ENCODE peak calls at places on chromosomes 16 and 17, in four cellular contexts. One of them, this sample, is unnamed.

GRCh38 chr16:22633280-22633679 is 122.6 kb downstream of the NPIPB5 start:
- DNase-seq in fibroblast of the aortic adventitia: no peak
- DNase-seq in right atrium auricular region: no peak
- DNase-seq in GM13976: no peak
- DNase-seq in this sample: no peak

GRCh38 chr16:89845417-89845816 is 17.1 kb downstream of the SPIRE2 start:
- DNase-seq in fibroblast of the aortic adventitia: no peak
- DNase-seq in right atrium auricular region: no peak
- DNase-seq in GM13976: peak
- DNase-seq in this sample: peak

GRCh38 chr17:33451221-33451620 is 158.1 kb upstream of the ASIC2 start:
- DNase-seq in right atrium auricular region: no peak
- DNase-seq in GM13976: no peak
- DNase-seq in fibroblast of the aortic adventitia: no peak
- DNase-seq in this sample: no peak

GRCh38 chr16:8964462-8964861 is 756 bp upstream of the USP7 start:
- DNase-seq in fibroblast of the aortic adventitia: no peak
- DNase-seq in right atrium auricular region: no peak
- DNase-seq in GM13976: no peak
- DNase-seq in this sample: no peak

GRCh38 chr17:17171991-17172939 is 33.9 kb downstream of the PLD6 start:
- DNase-seq in GM13976: no peak
- DNase-seq in fibroblast of the aortic adventitia: no peak
- DNase-seq in right atrium auricular region: peak
- DNase-seq in this sample: no peak

GRCh38 chr17:3582921-3583320 is 25.3 kb upstream of the TRPV3 start:
- DNase-seq in fibroblast of the aortic adventitia: no peak
- DNase-seq in right atrium auricular region: no peak
- DNase-seq in GM13976: no peak
- DNase-seq in this sample: no peak

GRCh38 chr17:11506635-11507034 is 91.6 kb upstream of the DNAH9 start:
- DNase-seq in GM13976: no peak
- DNase-seq in fibroblast of the aortic adventitia: no peak
- DNase-seq in right atrium auricular region: no peak
- DNase-seq in this sample: no peak

GRCh38 chr16:1744338-1744840 is 27.0 kb downstream of the NME3 start:
- DNase-seq in right atrium auricular region: no peak
- DNase-seq in GM13976: no peak
- DNase-seq in fibroblast of the aortic adventitia: no peak
- DNase-seq in this sample: no peak

GRCh38 chr17:6632530-6632929 is 8.0 kb downstream of the KIAA0753 start:
- DNase-seq in GM13976: no peak
- DNase-seq in right atrium auricular region: no peak
- DNase-seq in fibroblast of the aortic adventitia: no peak
- DNase-seq in this sample: no peak

GRCh38 chr17:27469256-27469655 is 13.0 kb downstream of the KSR1 start:
- DNase-seq in fibroblast of the aortic adventitia: no peak
- DNase-seq in GM13976: no peak
- DNase-seq in right atrium auricular region: no peak
- DNase-seq in this sample: no peak

GRCh38 chr16:58614212-58614611 is 15.4 kb downstream of the CNOT1 start:
- DNase-seq in fibroblast of the aortic adventitia: peak
- DNase-seq in GM13976: no peak
- DNase-seq in right atrium auricular region: no peak
- DNase-seq in this sample: no peak

GRCh38 chr16:58339452-58339938 is 44.7 kb upstream of the PRSS54 start:
- DNase-seq in right atrium auricular region: no peak
- DNase-seq in fibroblast of the aortic adventitia: peak
- DNase-seq in GM13976: no peak
- DNase-seq in this sample: no peak

GRCh38 chr16:82761858-82762257 is 135.1 kb downstream of the CDH13 start:
- DNase-seq in right atrium auricular region: no peak
- DNase-seq in GM13976: no peak
- DNase-seq in fibroblast of the aortic adventitia: peak
- DNase-seq in this sample: no peak

GRCh38 chr17:75842963-75843576 is 1.1 kb downstream of the UNC13D start:
- DNase-seq in right atrium auricular region: no peak
- DNase-seq in GM13976: no peak
- DNase-seq in fibroblast of the aortic adventitia: no peak
- DNase-seq in this sample: no peak

GRCh38 chr16:19085679-19086200 is 18.3 kb downstream of the COQ7 start:
- DNase-seq in GM13976: no peak
- DNase-seq in right atrium auricular region: no peak
- DNase-seq in fibroblast of the aortic adventitia: peak
- DNase-seq in this sample: no peak

GRCh38 chr17:72413077-72414031 is 292.5 kb downstream of the SOX9 start:
- DNase-seq in right atrium auricular region: no peak
- DNase-seq in fibroblast of the aortic adventitia: no peak
- DNase-seq in GM13976: no peak
- DNase-seq in this sample: no peak

GRCh38 chr16:48124266-48124665 is 31.5 kb downstream of the ABCC12 start:
- DNase-seq in fibroblast of the aortic adventitia: no peak
- DNase-seq in right atrium auricular region: no peak
- DNase-seq in GM13976: no peak
- DNase-seq in this sample: no peak

GRCh38 chr17:47733414-47734288 is 615 bp downstream of the TBX21 start:
- DNase-seq in fibroblast of the aortic adventitia: no peak
- DNase-seq in right atrium auricular region: no peak
- DNase-seq in GM13976: no peak
- DNase-seq in this sample: no peak

GRCh38 chr17:6509921-6510320 is 46.4 kb downstream of the PITPNM3 start:
- DNase-seq in right atrium auricular region: no peak
- DNase-seq in fibroblast of the aortic adventitia: no peak
- DNase-seq in GM13976: no peak
- DNase-seq in this sample: no peak

DNA sequence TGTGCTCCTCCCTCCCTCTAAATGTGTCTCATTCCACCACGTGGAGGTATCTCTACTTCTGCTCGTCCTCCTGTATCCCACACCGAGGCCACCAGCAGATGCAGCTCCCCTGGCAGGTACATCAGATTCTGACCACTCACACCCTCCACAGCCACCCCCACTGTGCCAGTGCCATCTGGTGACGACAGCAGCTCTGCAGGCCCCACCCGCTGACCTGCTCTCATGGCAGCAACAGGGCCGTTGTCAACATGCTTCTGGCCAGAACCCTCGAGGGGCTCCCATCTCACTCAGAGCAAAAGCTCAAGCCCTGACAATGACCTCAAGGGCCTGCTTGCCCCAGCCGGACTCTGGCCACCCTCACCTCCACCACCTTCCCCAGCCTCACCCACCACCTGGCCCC is 93.4 kb downstream of the AMFR start:
- DNase-seq in right atrium auricular region: no peak
- DNase-seq in GM13976: no peak
- DNase-seq in fibroblast of the aortic adventitia: no peak
- DNase-seq in this sample: no peak
- TF ChIP-seq CTCF in right atrium auricular region: no peak
- TF ChIP-seq CTCF in GM13976: no peak
- TF ChIP-seq CTCF in fibroblast of the aortic adventitia: no peak
- TF ChIP-seq CTCF in this sample: no peak

DNA sequence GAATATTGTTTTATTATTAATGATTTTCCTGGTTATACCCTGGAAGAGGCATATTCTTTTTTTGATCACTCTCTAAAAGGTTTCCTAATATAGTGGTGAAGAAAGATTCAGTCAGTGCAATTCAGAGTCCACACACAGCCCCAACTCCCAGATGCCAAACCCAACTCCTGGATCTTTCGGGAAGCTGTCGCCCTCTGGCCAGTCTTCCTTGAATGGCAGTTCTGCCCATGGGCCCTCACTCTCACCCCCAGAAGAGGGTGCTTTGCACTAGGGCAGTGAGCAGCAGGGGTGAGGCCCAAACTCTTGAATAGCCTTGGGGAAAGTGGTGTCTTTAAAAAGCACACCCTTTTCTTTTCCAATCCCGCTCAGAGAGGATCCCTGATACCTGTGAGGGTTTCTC is 11.0 kb downstream of the KRT32 start:
- DNase-seq in fibroblast of the aortic adventitia: no peak
- DNase-seq in GM13976: no peak
- DNase-seq in right atrium auricular region: no peak
- DNase-seq in this sample: no peak
- TF ChIP-seq CTCF in fibroblast of the aortic adventitia: no peak
- TF ChIP-seq CTCF in GM13976: no peak
- TF ChIP-seq CTCF in right atrium auricular region: no peak
- TF ChIP-seq CTCF in this sample: no peak

GRCh38 chr17:77928519-77929179 is 29.9 kb upstream of the TNRC6C start:
- DNase-seq in GM13976: no peak
- DNase-seq in fibroblast of the aortic adventitia: no peak
- DNase-seq in right atrium auricular region: no peak
- DNase-seq in this sample: no peak

GRCh38 chr17:77929180-77929564 is 29.3 kb upstream of the TNRC6C start:
- DNase-seq in GM13976: no peak
- DNase-seq in fibroblast of the aortic adventitia: no peak
- DNase-seq in right atrium auricular region: no peak
- DNase-seq in this sample: no peak

GRCh38 chr17:77933777-77934398 is 24.6 kb upstream of the TNRC6C start:
- DNase-seq in right atrium auricular region: no peak
- DNase-seq in fibroblast of the aortic adventitia: no peak
- DNase-seq in GM13976: no peak
- DNase-seq in this sample: no peak

GRCh38 chr17:77929871-77930436 is 28.5 kb upstream of the TNRC6C start:
- DNase-seq in right atrium auricular region: no peak
- DNase-seq in GM13976: no peak
- DNase-seq in fibroblast of the aortic adventitia: no peak
- DNase-seq in this sample: no peak

DNA sequence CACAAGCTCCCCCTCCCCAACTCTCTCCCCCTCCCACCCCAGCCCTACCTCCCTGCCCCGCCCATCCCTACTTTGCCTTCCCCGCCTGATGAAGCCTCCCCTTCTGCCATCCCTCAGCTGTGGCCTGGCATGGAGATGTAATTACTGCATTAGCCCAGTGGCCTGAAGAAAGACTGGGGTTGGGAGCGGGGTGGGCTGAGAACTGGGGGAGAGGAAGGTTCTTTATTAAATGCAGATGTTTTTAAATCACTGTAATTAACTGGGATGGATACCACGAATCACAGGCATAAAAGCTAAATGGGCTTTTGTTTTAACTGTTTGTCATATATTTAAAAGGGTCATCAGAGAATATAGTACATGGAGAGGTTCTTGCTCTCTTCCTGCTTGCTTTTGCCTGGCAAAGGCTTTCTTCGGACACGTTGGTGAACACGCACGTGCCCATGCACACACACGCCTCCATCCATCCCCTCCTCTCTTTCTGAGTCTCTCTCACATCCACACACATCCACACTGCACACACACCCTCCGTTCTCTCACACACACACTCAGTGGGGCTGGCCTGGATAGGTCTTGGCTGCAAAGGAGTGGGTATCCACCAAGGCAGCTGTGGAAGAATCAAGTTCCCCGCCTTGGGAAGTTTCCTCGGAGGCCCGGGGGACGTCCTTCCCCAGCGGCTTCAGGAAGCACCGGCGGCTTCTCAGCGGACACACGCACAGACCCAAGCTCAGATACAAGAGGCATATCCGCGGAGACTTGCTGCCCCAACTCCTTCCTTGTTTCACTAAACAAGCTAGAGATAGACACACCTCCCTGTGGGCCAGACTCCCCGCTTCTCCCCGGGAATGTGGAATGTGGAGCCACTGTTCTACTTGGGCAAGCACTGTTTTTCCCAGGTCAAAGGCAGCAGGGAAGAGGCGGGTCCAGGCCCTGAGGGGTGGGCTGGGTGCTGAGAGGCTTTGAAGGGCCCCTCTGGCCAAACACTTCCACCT is 27.4 kb upstream of the TNRC6C start:
- DNase-seq in fibroblast of the aortic adventitia: no peak
- DNase-seq in right atrium auricular region: no peak
- DNase-seq in GM13976: no peak
- DNase-seq in this sample: no peak
- TF ChIP-seq CTCF in fibroblast of the aortic adventitia: no peak
- TF ChIP-seq CTCF in right atrium auricular region: no peak
- TF ChIP-seq CTCF in GM13976: no peak
- TF ChIP-seq CTCF in this sample: no peak

DNA sequence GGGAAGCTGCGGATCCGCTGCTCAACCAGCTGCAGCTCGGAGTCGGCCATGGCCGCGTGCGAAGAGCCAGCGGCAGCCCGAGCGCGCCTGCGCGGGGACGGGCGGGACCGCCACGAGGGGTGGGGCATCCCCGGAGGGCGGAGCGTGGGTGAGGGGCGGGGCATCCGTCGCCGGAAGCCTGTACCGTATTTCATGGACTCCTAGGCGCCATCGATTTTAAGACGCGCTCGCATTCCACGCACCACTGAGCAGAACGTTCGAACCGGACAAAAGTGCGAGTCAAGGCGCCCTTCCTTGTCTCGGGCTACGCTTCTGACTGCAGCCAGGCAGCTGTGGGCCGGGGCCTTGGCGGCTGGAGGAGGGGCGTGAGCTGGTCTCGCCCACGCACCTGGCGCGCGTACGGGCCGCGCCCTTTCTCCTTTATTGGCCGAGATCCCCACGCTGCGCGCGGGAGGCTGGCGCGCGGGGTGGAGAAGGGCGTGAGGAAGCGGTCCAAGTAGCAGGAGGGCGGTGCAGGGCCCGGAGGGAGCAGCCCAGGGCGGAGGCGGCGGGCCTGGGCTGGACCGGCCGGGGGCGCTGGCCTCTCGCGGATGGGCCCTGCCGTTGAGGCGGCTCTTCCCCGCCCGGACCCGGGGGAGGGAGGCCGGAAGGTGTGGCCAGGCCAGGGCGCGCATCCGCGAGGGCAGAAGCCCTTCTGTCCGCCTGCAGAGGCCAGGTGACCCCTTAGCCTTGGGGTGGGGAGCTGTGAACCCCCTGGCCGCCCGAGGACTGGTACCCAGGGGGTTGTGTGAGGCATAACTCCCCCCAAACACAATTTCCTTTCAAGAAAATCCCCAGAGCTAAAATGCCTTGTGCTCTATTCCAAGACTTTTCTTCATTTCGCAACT is at the start of gene APRT:
- DNase-seq in GM13976: peak
- DNase-seq in fibroblast of the aortic adventitia: peak
- DNase-seq in right atrium auricular region: peak
- DNase-seq in this sample: peak
- TF ChIP-seq CTCF in GM13976: peak
- TF ChIP-seq CTCF in fibroblast of the aortic adventitia: peak
- TF ChIP-seq CTCF in right atrium auricular region: peak
- TF ChIP-seq CTCF in this sample: peak

DNA sequence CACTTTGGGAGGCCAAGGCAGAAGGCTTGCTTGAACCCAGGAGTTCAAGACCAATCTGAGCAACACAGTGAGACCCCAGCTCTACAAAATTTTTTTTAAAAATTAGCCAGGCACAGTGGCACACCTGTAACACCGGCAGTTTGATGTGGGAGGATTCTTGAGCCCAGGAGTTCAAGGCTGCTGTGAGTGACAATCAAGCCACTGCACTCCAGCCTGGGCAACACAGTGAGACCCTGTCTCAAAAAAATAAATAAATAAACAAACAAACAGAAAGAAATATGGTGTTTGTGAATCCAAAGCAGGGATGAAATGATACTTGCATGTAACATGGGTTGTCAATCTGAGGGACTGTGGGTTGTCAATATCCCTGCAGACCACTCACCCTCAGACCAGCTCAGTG is 16.6 kb downstream of the FBXO31 start:
- DNase-seq in GM13976: no peak
- DNase-seq in right atrium auricular region: no peak
- DNase-seq in fibroblast of the aortic adventitia: no peak
- DNase-seq in this sample: no peak
- TF ChIP-seq CTCF in GM13976: no peak
- TF ChIP-seq CTCF in right atrium auricular region: no peak
- TF ChIP-seq CTCF in fibroblast of the aortic adventitia: no peak
- TF ChIP-seq CTCF in this sample: no peak

This sample was measured in GM13977.